ENCODE peak calls at places on chromosomes 13 and 19, in seven cellular contexts. One of them, this sample, is unnamed.

GRCh38 chr19:55484571-55485438 is at the start of gene NAT14:
- DNase-seq in activated T-cell treated with anti-CD3 and anti-CD28 coated beads for 48 hours: peak
- DNase-seq in B cell: peak
- DNase-seq in stimulated activated CD4-positive, alpha-beta T cell treated with anti-CD3 and anti-CD28 coated beads, TNF-alpha, amount 100 ng/mL, for 48 hours: peak
- DNase-seq in non-pigmented ciliary epithelial cell: no peak
- DNase-seq in amniotic epithelial cell: peak
- DNase-seq in pancreas: peak
- DNase-seq in this sample: no peak

GRCh38 chr19:52453324-52454094 is at the start of gene ZNF578:
- DNase-seq in activated T-cell treated with anti-CD3 and anti-CD28 coated beads for 48 hours: peak
- DNase-seq in pancreas: peak
- DNase-seq in B cell: peak
- DNase-seq in amniotic epithelial cell: peak
- DNase-seq in stimulated activated CD4-positive, alpha-beta T cell treated with anti-CD3 and anti-CD28 coated beads, TNF-alpha, amount 100 ng/mL, for 48 hours: peak
- DNase-seq in non-pigmented ciliary epithelial cell: peak
- DNase-seq in this sample: peak

GRCh38 chr19:46716013-46716671 is 772 bp downstream of the PRKD2 start:
- DNase-seq in amniotic epithelial cell: no peak
- DNase-seq in pancreas: no peak
- DNase-seq in stimulated activated CD4-positive, alpha-beta T cell treated with anti-CD3 and anti-CD28 coated beads, TNF-alpha, amount 100 ng/mL, for 48 hours: no peak
- DNase-seq in activated T-cell treated with anti-CD3 and anti-CD28 coated beads for 48 hours: no peak
- DNase-seq in non-pigmented ciliary epithelial cell: no peak
- DNase-seq in B cell: no peak
- DNase-seq in this sample: no peak

GRCh38 chr13:36282818-36283432 is 14.7 kb downstream of the CCDC169 start:
- DNase-seq in B cell: peak
- DNase-seq in pancreas: no peak
- DNase-seq in stimulated activated CD4-positive, alpha-beta T cell treated with anti-CD3 and anti-CD28 coated beads, TNF-alpha, amount 100 ng/mL, for 48 hours: no peak
- DNase-seq in non-pigmented ciliary epithelial cell: no peak
- DNase-seq in activated T-cell treated with anti-CD3 and anti-CD28 coated beads for 48 hours: no peak
- DNase-seq in amniotic epithelial cell: peak
- DNase-seq in this sample: peak

GRCh38 chr19:19278315-19278714 is 5.2 kb upstream of the TM6SF2 start:
- DNase-seq in stimulated activated CD4-positive, alpha-beta T cell treated with anti-CD3 and anti-CD28 coated beads, TNF-alpha, amount 100 ng/mL, for 48 hours: no peak
- DNase-seq in B cell: no peak
- DNase-seq in amniotic epithelial cell: no peak
- DNase-seq in activated T-cell treated with anti-CD3 and anti-CD28 coated beads for 48 hours: no peak
- DNase-seq in pancreas: no peak
- DNase-seq in non-pigmented ciliary epithelial cell: no peak
- DNase-seq in this sample: no peak

GRCh38 chr13:102586615-102587014 is 10.2 kb upstream of the TPP2 start:
- DNase-seq in activated T-cell treated with anti-CD3 and anti-CD28 coated beads for 48 hours: no peak
- DNase-seq in amniotic epithelial cell: no peak
- DNase-seq in B cell: no peak
- DNase-seq in pancreas: no peak
- DNase-seq in non-pigmented ciliary epithelial cell: no peak
- DNase-seq in stimulated activated CD4-positive, alpha-beta T cell treated with anti-CD3 and anti-CD28 coated beads, TNF-alpha, amount 100 ng/mL, for 48 hours: no peak
- DNase-seq in this sample: no peak

GRCh38 chr19:17329061-17329767 is 5.4 kb downstream of the ANO8 start:
- DNase-seq in non-pigmented ciliary epithelial cell: no peak
- DNase-seq in pancreas: no peak
- DNase-seq in B cell: peak
- DNase-seq in amniotic epithelial cell: no peak
- DNase-seq in activated T-cell treated with anti-CD3 and anti-CD28 coated beads for 48 hours: peak
- DNase-seq in stimulated activated CD4-positive, alpha-beta T cell treated with anti-CD3 and anti-CD28 coated beads, TNF-alpha, amount 100 ng/mL, for 48 hours: no peak
- DNase-seq in this sample: no peak

GRCh38 chr19:35249848-35250711 is 1.3 kb downstream of the LSR start:
- DNase-seq in pancreas: no peak
- DNase-seq in non-pigmented ciliary epithelial cell: no peak
- DNase-seq in activated T-cell treated with anti-CD3 and anti-CD28 coated beads for 48 hours: no peak
- DNase-seq in amniotic epithelial cell: no peak
- DNase-seq in B cell: no peak
- DNase-seq in stimulated activated CD4-positive, alpha-beta T cell treated with anti-CD3 and anti-CD28 coated beads, TNF-alpha, amount 100 ng/mL, for 48 hours: no peak
- DNase-seq in this sample: no peak

GRCh38 chr19:17706750-17707181 is 12.5 kb upstream of the MAP1S start:
- DNase-seq in activated T-cell treated with anti-CD3 and anti-CD28 coated beads for 48 hours: no peak
- DNase-seq in non-pigmented ciliary epithelial cell: no peak
- DNase-seq in B cell: no peak
- DNase-seq in amniotic epithelial cell: peak
- DNase-seq in pancreas: no peak
- DNase-seq in stimulated activated CD4-positive, alpha-beta T cell treated with anti-CD3 and anti-CD28 coated beads, TNF-alpha, amount 100 ng/mL, for 48 hours: no peak
- DNase-seq in this sample: peak

GRCh38 chr13:106100261-106100919 is 435.1 kb downstream of the EFNB2 start:
- DNase-seq in B cell: no peak
- DNase-seq in non-pigmented ciliary epithelial cell: no peak
- DNase-seq in stimulated activated CD4-positive, alpha-beta T cell treated with anti-CD3 and anti-CD28 coated beads, TNF-alpha, amount 100 ng/mL, for 48 hours: no peak
- DNase-seq in pancreas: no peak
- DNase-seq in activated T-cell treated with anti-CD3 and anti-CD28 coated beads for 48 hours: no peak
- DNase-seq in amniotic epithelial cell: no peak
- DNase-seq in this sample: no peak

GRCh38 chr13:25095862-25096453 is at the start of gene PABPC3:
- DNase-seq in non-pigmented ciliary epithelial cell: no peak
- DNase-seq in amniotic epithelial cell: no peak
- DNase-seq in B cell: no peak
- DNase-seq in pancreas: no peak
- DNase-seq in stimulated activated CD4-positive, alpha-beta T cell treated with anti-CD3 and anti-CD28 coated beads, TNF-alpha, amount 100 ng/mL, for 48 hours: no peak
- DNase-seq in activated T-cell treated with anti-CD3 and anti-CD28 coated beads for 48 hours: peak
- DNase-seq in this sample: no peak

GRCh38 chr19:50558449-50558848 is 9.8 kb downstream of the LRRC4B start:
- DNase-seq in amniotic epithelial cell: no peak
- DNase-seq in pancreas: no peak
- DNase-seq in stimulated activated CD4-positive, alpha-beta T cell treated with anti-CD3 and anti-CD28 coated beads, TNF-alpha, amount 100 ng/mL, for 48 hours: no peak
- DNase-seq in B cell: peak
- DNase-seq in activated T-cell treated with anti-CD3 and anti-CD28 coated beads for 48 hours: no peak
- DNase-seq in non-pigmented ciliary epithelial cell: no peak
- DNase-seq in this sample: no peak

GRCh38 chr13:111343186-111343805 is 22.9 kb downstream of the TEX29 start:
- DNase-seq in activated T-cell treated with anti-CD3 and anti-CD28 coated beads for 48 hours: no peak
- DNase-seq in pancreas: no peak
- DNase-seq in stimulated activated CD4-positive, alpha-beta T cell treated with anti-CD3 and anti-CD28 coated beads, TNF-alpha, amount 100 ng/mL, for 48 hours: no peak
- DNase-seq in non-pigmented ciliary epithelial cell: no peak
- DNase-seq in amniotic epithelial cell: no peak
- DNase-seq in B cell: no peak
- DNase-seq in this sample: no peak

GRCh38 chr13:25923217-25924085 is 128.4 kb downstream of the SHISA2 start:
- DNase-seq in stimulated activated CD4-positive, alpha-beta T cell treated with anti-CD3 and anti-CD28 coated beads, TNF-alpha, amount 100 ng/mL, for 48 hours: no peak
- DNase-seq in non-pigmented ciliary epithelial cell: no peak
- DNase-seq in activated T-cell treated with anti-CD3 and anti-CD28 coated beads for 48 hours: no peak
- DNase-seq in B cell: no peak
- DNase-seq in pancreas: no peak
- DNase-seq in amniotic epithelial cell: peak
- DNase-seq in this sample: no peak

GRCh38 chr19:33629826-33630375 is 8.1 kb downstream of the CHST8 start:
- DNase-seq in pancreas: no peak
- DNase-seq in activated T-cell treated with anti-CD3 and anti-CD28 coated beads for 48 hours: no peak
- DNase-seq in stimulated activated CD4-positive, alpha-beta T cell treated with anti-CD3 and anti-CD28 coated beads, TNF-alpha, amount 100 ng/mL, for 48 hours: no peak
- DNase-seq in amniotic epithelial cell: no peak
- DNase-seq in non-pigmented ciliary epithelial cell: no peak
- DNase-seq in B cell: no peak
- DNase-seq in this sample: no peak

GRCh38 chr19:4981681-4981958 is 12.7 kb downstream of the KDM4B start:
- DNase-seq in activated T-cell treated with anti-CD3 and anti-CD28 coated beads for 48 hours: no peak
- DNase-seq in pancreas: no peak
- DNase-seq in amniotic epithelial cell: no peak
- DNase-seq in non-pigmented ciliary epithelial cell: no peak
- DNase-seq in B cell: no peak
- DNase-seq in stimulated activated CD4-positive, alpha-beta T cell treated with anti-CD3 and anti-CD28 coated beads, TNF-alpha, amount 100 ng/mL, for 48 hours: no peak
- DNase-seq in this sample: no peak

GRCh38 chr13:35699181-35699580 is 222.7 kb upstream of the MAB21L1 start:
- DNase-seq in pancreas: no peak
- DNase-seq in non-pigmented ciliary epithelial cell: no peak
- DNase-seq in stimulated activated CD4-positive, alpha-beta T cell treated with anti-CD3 and anti-CD28 coated beads, TNF-alpha, amount 100 ng/mL, for 48 hours: no peak
- DNase-seq in B cell: no peak
- DNase-seq in amniotic epithelial cell: no peak
- DNase-seq in activated T-cell treated with anti-CD3 and anti-CD28 coated beads for 48 hours: no peak
- DNase-seq in this sample: peak

GRCh38 chr13:27625839-27626238 is 4.1 kb downstream of the POLR1D start:
- DNase-seq in B cell: no peak
- DNase-seq in stimulated activated CD4-positive, alpha-beta T cell treated with anti-CD3 and anti-CD28 coated beads, TNF-alpha, amount 100 ng/mL, for 48 hours: no peak
- DNase-seq in pancreas: no peak
- DNase-seq in activated T-cell treated with anti-CD3 and anti-CD28 coated beads for 48 hours: no peak
- DNase-seq in amniotic epithelial cell: no peak
- DNase-seq in non-pigmented ciliary epithelial cell: no peak
- DNase-seq in this sample: no peak

GRCh38 chr13:45258339-45258685 is 57.5 kb upstream of the KCTD4 start:
- DNase-seq in non-pigmented ciliary epithelial cell: no peak
- DNase-seq in amniotic epithelial cell: no peak
- DNase-seq in B cell: no peak
- DNase-seq in stimulated activated CD4-positive, alpha-beta T cell treated with anti-CD3 and anti-CD28 coated beads, TNF-alpha, amount 100 ng/mL, for 48 hours: no peak
- DNase-seq in activated T-cell treated with anti-CD3 and anti-CD28 coated beads for 48 hours: no peak
- DNase-seq in pancreas: no peak
- DNase-seq in this sample: no peak

GRCh38 chr19:18529782-18530181 is 7.9 kb upstream of the ELL start:
- DNase-seq in B cell: no peak
- DNase-seq in non-pigmented ciliary epithelial cell: no peak
- DNase-seq in pancreas: no peak
- DNase-seq in activated T-cell treated with anti-CD3 and anti-CD28 coated beads for 48 hours: no peak
- DNase-seq in stimulated activated CD4-positive, alpha-beta T cell treated with anti-CD3 and anti-CD28 coated beads, TNF-alpha, amount 100 ng/mL, for 48 hours: no peak
- DNase-seq in amniotic epithelial cell: no peak
- DNase-seq in this sample: no peak

GRCh38 chr13:50038266-50038665 is 23.0 kb downstream of the KCNRG start:
- DNase-seq in stimulated activated CD4-positive, alpha-beta T cell treated with anti-CD3 and anti-CD28 coated beads, TNF-alpha, amount 100 ng/mL, for 48 hours: no peak
- DNase-seq in B cell: no peak
- DNase-seq in pancreas: no peak
- DNase-seq in activated T-cell treated with anti-CD3 and anti-CD28 coated beads for 48 hours: no peak
- DNase-seq in non-pigmented ciliary epithelial cell: no peak
- DNase-seq in amniotic epithelial cell: no peak
- DNase-seq in this sample: no peak

GRCh38 chr13:105603283-105603682 is 932.2 kb downstream of the EFNB2 start:
- DNase-seq in amniotic epithelial cell: no peak
- DNase-seq in non-pigmented ciliary epithelial cell: no peak
- DNase-seq in B cell: no peak
- DNase-seq in pancreas: no peak
- DNase-seq in stimulated activated CD4-positive, alpha-beta T cell treated with anti-CD3 and anti-CD28 coated beads, TNF-alpha, amount 100 ng/mL, for 48 hours: no peak
- DNase-seq in activated T-cell treated with anti-CD3 and anti-CD28 coated beads for 48 hours: no peak
- DNase-seq in this sample: no peak

GRCh38 chr19:42628411-42629135 is 33.8 kb upstream of the CEACAM8 start:
- DNase-seq in stimulated activated CD4-positive, alpha-beta T cell treated with anti-CD3 and anti-CD28 coated beads, TNF-alpha, amount 100 ng/mL, for 48 hours: peak
- DNase-seq in pancreas: no peak
- DNase-seq in amniotic epithelial cell: no peak
- DNase-seq in activated T-cell treated with anti-CD3 and anti-CD28 coated beads for 48 hours: peak
- DNase-seq in B cell: no peak
- DNase-seq in non-pigmented ciliary epithelial cell: no peak
- DNase-seq in this sample: no peak

GRCh38 chr13:81425286-81425685 is 1084.4 kb upstream of the SPRY2 start:
- DNase-seq in activated T-cell treated with anti-CD3 and anti-CD28 coated beads for 48 hours: no peak
- DNase-seq in non-pigmented ciliary epithelial cell: no peak
- DNase-seq in stimulated activated CD4-positive, alpha-beta T cell treated with anti-CD3 and anti-CD28 coated beads, TNF-alpha, amount 100 ng/mL, for 48 hours: no peak
- DNase-seq in B cell: no peak
- DNase-seq in pancreas: no peak
- DNase-seq in amniotic epithelial cell: no peak
- DNase-seq in this sample: no peak

GRCh38 chr19:31578326-31578725 is 229.1 kb upstream of the TSHZ3 start:
- DNase-seq in B cell: no peak
- DNase-seq in amniotic epithelial cell: no peak
- DNase-seq in pancreas: no peak
- DNase-seq in non-pigmented ciliary epithelial cell: no peak
- DNase-seq in activated T-cell treated with anti-CD3 and anti-CD28 coated beads for 48 hours: no peak
- DNase-seq in stimulated activated CD4-positive, alpha-beta T cell treated with anti-CD3 and anti-CD28 coated beads, TNF-alpha, amount 100 ng/mL, for 48 hours: no peak
- DNase-seq in this sample: no peak

GRCh38 chr19:6218497-6219146 is 61.2 kb downstream of the MLLT1 start:
- DNase-seq in B cell: peak
- DNase-seq in non-pigmented ciliary epithelial cell: no peak
- DNase-seq in stimulated activated CD4-positive, alpha-beta T cell treated with anti-CD3 and anti-CD28 coated beads, TNF-alpha, amount 100 ng/mL, for 48 hours: peak
- DNase-seq in pancreas: peak
- DNase-seq in activated T-cell treated with anti-CD3 and anti-CD28 coated beads for 48 hours: peak
- DNase-seq in amniotic epithelial cell: peak
- DNase-seq in this sample: peak

GRCh38 chr13:41859555-41859954 is 101.4 kb downstream of the VWA8 start:
- DNase-seq in amniotic epithelial cell: peak
- DNase-seq in non-pigmented ciliary epithelial cell: no peak
- DNase-seq in pancreas: no peak
- DNase-seq in B cell: no peak
- DNase-seq in activated T-cell treated with anti-CD3 and anti-CD28 coated beads for 48 hours: no peak
- DNase-seq in stimulated activated CD4-positive, alpha-beta T cell treated with anti-CD3 and anti-CD28 coated beads, TNF-alpha, amount 100 ng/mL, for 48 hours: no peak
- DNase-seq in this sample: no peak

GRCh38 chr13:50015263-50015662 is at the start of gene KCNRG:
- DNase-seq in activated T-cell treated with anti-CD3 and anti-CD28 coated beads for 48 hours: no peak
- DNase-seq in non-pigmented ciliary epithelial cell: no peak
- DNase-seq in amniotic epithelial cell: no peak
- DNase-seq in B cell: no peak
- DNase-seq in stimulated activated CD4-positive, alpha-beta T cell treated with anti-CD3 and anti-CD28 coated beads, TNF-alpha, amount 100 ng/mL, for 48 hours: no peak
- DNase-seq in pancreas: no peak
- DNase-seq in this sample: peak

GRCh38 chr19:2014731-2015610 is 543 bp downstream of the BTBD2 start:
- DNase-seq in amniotic epithelial cell: no peak
- DNase-seq in B cell: peak
- DNase-seq in non-pigmented ciliary epithelial cell: no peak
- DNase-seq in stimulated activated CD4-positive, alpha-beta T cell treated with anti-CD3 and anti-CD28 coated beads, TNF-alpha, amount 100 ng/mL, for 48 hours: no peak
- DNase-seq in activated T-cell treated with anti-CD3 and anti-CD28 coated beads for 48 hours: peak
- DNase-seq in pancreas: no peak
- DNase-seq in this sample: no peak

GRCh38 chr19:48873476-48874308 is 1.5 kb downstream of the PPP1R15A start:
- DNase-seq in B cell: no peak
- DNase-seq in amniotic epithelial cell: peak
- DNase-seq in stimulated activated CD4-positive, alpha-beta T cell treated with anti-CD3 and anti-CD28 coated beads, TNF-alpha, amount 100 ng/mL, for 48 hours: no peak
- DNase-seq in pancreas: no peak
- DNase-seq in activated T-cell treated with anti-CD3 and anti-CD28 coated beads for 48 hours: no peak
- DNase-seq in non-pigmented ciliary epithelial cell: no peak
- DNase-seq in this sample: no peak

GRCh38 chr13:48144413-48145035 is 49.6 kb upstream of the MED4 start:
- DNase-seq in activated T-cell treated with anti-CD3 and anti-CD28 coated beads for 48 hours: no peak
- DNase-seq in stimulated activated CD4-positive, alpha-beta T cell treated with anti-CD3 and anti-CD28 coated beads, TNF-alpha, amount 100 ng/mL, for 48 hours: no peak
- DNase-seq in non-pigmented ciliary epithelial cell: no peak
- DNase-seq in B cell: no peak
- DNase-seq in pancreas: no peak
- DNase-seq in amniotic epithelial cell: no peak
- DNase-seq in this sample: peak

GRCh38 chr19:571127-571974 is 1.0 kb upstream of the BSG start:
- DNase-seq in activated T-cell treated with anti-CD3 and anti-CD28 coated beads for 48 hours: no peak
- DNase-seq in non-pigmented ciliary epithelial cell: no peak
- DNase-seq in pancreas: peak
- DNase-seq in amniotic epithelial cell: peak
- DNase-seq in stimulated activated CD4-positive, alpha-beta T cell treated with anti-CD3 and anti-CD28 coated beads, TNF-alpha, amount 100 ng/mL, for 48 hours: peak
- DNase-seq in B cell: peak
- DNase-seq in this sample: peak

GRCh38 chr19:29843180-29844051 is 31.6 kb downstream of the CCNE1 start:
- DNase-seq in B cell: no peak
- DNase-seq in pancreas: peak
- DNase-seq in amniotic epithelial cell: peak
- DNase-seq in non-pigmented ciliary epithelial cell: no peak
- DNase-seq in activated T-cell treated with anti-CD3 and anti-CD28 coated beads for 48 hours: no peak
- DNase-seq in stimulated activated CD4-positive, alpha-beta T cell treated with anti-CD3 and anti-CD28 coated beads, TNF-alpha, amount 100 ng/mL, for 48 hours: no peak
- DNase-seq in this sample: no peak

GRCh38 chr19:51341976-51342580 is at the start of gene VSIG10L:
- DNase-seq in non-pigmented ciliary epithelial cell: no peak
- DNase-seq in B cell: no peak
- DNase-seq in amniotic epithelial cell: no peak
- DNase-seq in pancreas: no peak
- DNase-seq in stimulated activated CD4-positive, alpha-beta T cell treated with anti-CD3 and anti-CD28 coated beads, TNF-alpha, amount 100 ng/mL, for 48 hours: no peak
- DNase-seq in activated T-cell treated with anti-CD3 and anti-CD28 coated beads for 48 hours: no peak
- DNase-seq in this sample: no peak

This sample was measured in astrocyte.